ENCODE peak calls at places on chromosomes 16 and 17, in nine cellular contexts. One of them, this sample, is unnamed.

GRCh38 chr17:83201206-83202001 is 122.0 kb downstream of the METRNL start:
- DNase-seq in transverse colon: peak; percentile 2
- DNase-seq in H1: no peak
- DNase-seq in A549: no peak
- DNase-seq in ovary: no peak
- DNase-seq in prostate gland: peak; percentile 2
- DNase-seq in esophagus squamous epithelium: no peak
- DNase-seq in lower leg skin: peak; percentile 70
- DNase-seq in spleen: no peak
- DNase-seq in this sample: peak; percentile 15

GRCh38 chr17:62720126-62720850 is 87.8 kb downstream of the MARCHF10 start:
- DNase-seq in transverse colon: no peak
- DNase-seq in H1: no peak
- DNase-seq in A549: peak; percentile 63
- DNase-seq in ovary: no peak
- DNase-seq in prostate gland: no peak
- DNase-seq in esophagus squamous epithelium: no peak
- DNase-seq in lower leg skin: no peak
- DNase-seq in spleen: no peak
- DNase-seq in this sample: no peak

GRCh38 chr17:43892672-43892975 is 14.7 kb downstream of the MPP2 start:
- DNase-seq in transverse colon: no peak
- DNase-seq in H1: no peak
- DNase-seq in A549: no peak
- DNase-seq in ovary: no peak
- DNase-seq in prostate gland: no peak
- DNase-seq in esophagus squamous epithelium: no peak
- DNase-seq in lower leg skin: no peak
- DNase-seq in spleen: no peak
- DNase-seq in this sample: no peak

GRCh38 chr16:87880117-87880696 is 10.9 kb upstream of the SLC7A5 start:
- DNase-seq in transverse colon: no peak
- DNase-seq in H1: no peak
- DNase-seq in A549: no peak
- DNase-seq in ovary: no peak
- DNase-seq in prostate gland: no peak
- DNase-seq in esophagus squamous epithelium: no peak
- DNase-seq in lower leg skin: no peak
- DNase-seq in spleen: no peak
- DNase-seq in this sample: no peak

GRCh38 chr16:30570621-30571443 is 682 bp downstream of the ZNF688 start:
- DNase-seq in transverse colon: no peak
- DNase-seq in H1: peak; percentile 69
- DNase-seq in A549: no peak
- DNase-seq in ovary: peak; percentile 56
- DNase-seq in prostate gland: peak; percentile 22
- DNase-seq in esophagus squamous epithelium: no peak
- DNase-seq in lower leg skin: no peak
- DNase-seq in spleen: peak; percentile 79
- DNase-seq in this sample: no peak

GRCh38 chr17:61816538-61816937 is 46.8 kb downstream of the BRIP1 start:
- DNase-seq in transverse colon: no peak
- DNase-seq in H1: no peak
- DNase-seq in A549: no peak
- DNase-seq in ovary: no peak
- DNase-seq in prostate gland: no peak
- DNase-seq in esophagus squamous epithelium: no peak
- DNase-seq in lower leg skin: no peak
- DNase-seq in spleen: no peak
- DNase-seq in this sample: no peak

GRCh38 chr16:9091867-9092281 is 430 bp downstream of the HAPSTR1 start:
- DNase-seq in transverse colon: peak; percentile 47
- DNase-seq in H1: peak; percentile 61
- DNase-seq in A549: no peak
- DNase-seq in ovary: no peak
- DNase-seq in prostate gland: peak; percentile 16
- DNase-seq in esophagus squamous epithelium: no peak
- DNase-seq in lower leg skin: peak; percentile 91
- DNase-seq in spleen: peak; percentile 94
- DNase-seq in this sample: peak; percentile 55

GRCh38 chr16:627458-628239 is 3.1 kb upstream of the WFIKKN1 start:
- DNase-seq in transverse colon: no peak
- DNase-seq in H1: peak; percentile 53
- DNase-seq in A549: no peak
- DNase-seq in ovary: peak; percentile 46
- DNase-seq in prostate gland: no peak
- DNase-seq in esophagus squamous epithelium: no peak
- DNase-seq in lower leg skin: peak; percentile 88
- DNase-seq in spleen: peak; percentile 74
- DNase-seq in this sample: no peak

GRCh38 chr17:61635913-61636432 is 45.0 kb upstream of the NACA2 start:
- DNase-seq in transverse colon: peak; percentile 45
- DNase-seq in H1: peak; percentile 66
- DNase-seq in A549: no peak
- DNase-seq in ovary: no peak
- DNase-seq in prostate gland: peak; percentile 17
- DNase-seq in esophagus squamous epithelium: no peak
- DNase-seq in lower leg skin: no peak
- DNase-seq in spleen: no peak
- DNase-seq in this sample: no peak

GRCh38 chr17:16417896-16418683 is 2.7 kb downstream of the TRPV2 start:
- DNase-seq in transverse colon: no peak
- DNase-seq in H1: no peak
- DNase-seq in A549: no peak
- DNase-seq in ovary: no peak
- DNase-seq in prostate gland: no peak
- DNase-seq in esophagus squamous epithelium: no peak
- DNase-seq in lower leg skin: no peak
- DNase-seq in spleen: peak; percentile 71
- DNase-seq in this sample: no peak

GRCh38 chr16:25108054-25108453 is 3.5 kb upstream of the LCMT1 start:
- DNase-seq in transverse colon: peak; percentile 17
- DNase-seq in H1: peak; percentile 50
- DNase-seq in A549: no peak
- DNase-seq in ovary: no peak
- DNase-seq in prostate gland: no peak
- DNase-seq in esophagus squamous epithelium: no peak
- DNase-seq in lower leg skin: no peak
- DNase-seq in spleen: peak; percentile 82
- DNase-seq in this sample: no peak

GRCh38 chr17:43368740-43369506 is 29.9 kb upstream of the ARL4D start:
- DNase-seq in transverse colon: peak; percentile 85
- DNase-seq in H1: peak; percentile 88
- DNase-seq in A549: peak; percentile 77
- DNase-seq in ovary: peak; percentile 84
- DNase-seq in prostate gland: peak; percentile 76
- DNase-seq in esophagus squamous epithelium: no peak
- DNase-seq in lower leg skin: peak; percentile 96
- DNase-seq in spleen: peak; percentile 93
- DNase-seq in this sample: peak; percentile 82

GRCh38 chr16:87392823-87393679 is 915 bp downstream of the MAP1LC3B start:
- DNase-seq in transverse colon: peak; percentile 64
- DNase-seq in H1: peak; percentile 80
- DNase-seq in A549: peak; percentile 41
- DNase-seq in ovary: peak; percentile 56
- DNase-seq in prostate gland: no peak
- DNase-seq in esophagus squamous epithelium: no peak
- DNase-seq in lower leg skin: peak; percentile 92
- DNase-seq in spleen: peak; percentile 94
- DNase-seq in this sample: peak; percentile 55

GRCh38 chr17:71482625-71483024 is 638.2 kb upstream of the SOX9 start:
- DNase-seq in transverse colon: no peak
- DNase-seq in H1: no peak
- DNase-seq in A549: no peak
- DNase-seq in ovary: no peak
- DNase-seq in prostate gland: no peak
- DNase-seq in esophagus squamous epithelium: no peak
- DNase-seq in lower leg skin: no peak
- DNase-seq in spleen: no peak
- DNase-seq in this sample: no peak

GRCh38 chr17:33115957-33116680 is 124.5 kb downstream of the SPACA3 start:
- DNase-seq in transverse colon: no peak
- DNase-seq in H1: no peak
- DNase-seq in A549: no peak
- DNase-seq in ovary: no peak
- DNase-seq in prostate gland: no peak
- DNase-seq in esophagus squamous epithelium: no peak
- DNase-seq in lower leg skin: no peak
- DNase-seq in spleen: no peak
- DNase-seq in this sample: no peak

GRCh38 chr16:9125658-9126492 is 34.4 kb downstream of the HAPSTR1 start:
- DNase-seq in transverse colon: no peak
- DNase-seq in H1: peak; percentile 41
- DNase-seq in A549: no peak
- DNase-seq in ovary: no peak
- DNase-seq in prostate gland: no peak
- DNase-seq in esophagus squamous epithelium: no peak
- DNase-seq in lower leg skin: peak; percentile 77
- DNase-seq in spleen: no peak
- DNase-seq in this sample: no peak

GRCh38 chr16:14325921-14326401 is 254.8 kb downstream of the MRTFB start:
- DNase-seq in transverse colon: no peak
- DNase-seq in H1: no peak
- DNase-seq in A549: no peak
- DNase-seq in ovary: peak; percentile 47
- DNase-seq in prostate gland: no peak
- DNase-seq in esophagus squamous epithelium: no peak
- DNase-seq in lower leg skin: no peak
- DNase-seq in spleen: no peak
- DNase-seq in this sample: no peak

GRCh38 chr17:73071387-73071999 is 21.0 kb downstream of the SLC39A11 start:
- DNase-seq in transverse colon: no peak
- DNase-seq in H1: no peak
- DNase-seq in A549: no peak
- DNase-seq in ovary: no peak
- DNase-seq in prostate gland: no peak
- DNase-seq in esophagus squamous epithelium: no peak
- DNase-seq in lower leg skin: peak; percentile 65
- DNase-seq in spleen: no peak
- DNase-seq in this sample: no peak

GRCh38 chr17:48617515-48618365 is 2.6 kb upstream of the HOXB8 start:
- DNase-seq in transverse colon: no peak
- DNase-seq in H1: no peak
- DNase-seq in A549: no peak
- DNase-seq in ovary: no peak
- DNase-seq in prostate gland: no peak
- DNase-seq in esophagus squamous epithelium: no peak
- DNase-seq in lower leg skin: no peak
- DNase-seq in spleen: no peak
- DNase-seq in this sample: no peak

GRCh38 chr17:4945176-4945943 is 3.0 kb downstream of the PFN1 start:
- DNase-seq in transverse colon: peak; percentile 88
- DNase-seq in H1: peak; percentile 58
- DNase-seq in A549: peak; percentile 97
- DNase-seq in ovary: peak; percentile 83
- DNase-seq in prostate gland: peak; percentile 47
- DNase-seq in esophagus squamous epithelium: no peak
- DNase-seq in lower leg skin: peak; percentile 96
- DNase-seq in spleen: peak; percentile 91
- DNase-seq in this sample: peak; percentile 81

GRCh38 chr17:37292429-37293139 is 83.2 kb upstream of the C17orf78 start:
- DNase-seq in transverse colon: no peak
- DNase-seq in H1: no peak
- DNase-seq in A549: no peak
- DNase-seq in ovary: no peak
- DNase-seq in prostate gland: no peak
- DNase-seq in esophagus squamous epithelium: no peak
- DNase-seq in lower leg skin: no peak
- DNase-seq in spleen: no peak
- DNase-seq in this sample: no peak

GRCh38 chr16:85473909-85474640 is 139.0 kb upstream of the GSE1 start:
- DNase-seq in transverse colon: no peak
- DNase-seq in H1: peak; percentile 57
- DNase-seq in A549: no peak
- DNase-seq in ovary: no peak
- DNase-seq in prostate gland: no peak
- DNase-seq in esophagus squamous epithelium: no peak
- DNase-seq in lower leg skin: no peak
- DNase-seq in spleen: no peak
- DNase-seq in this sample: no peak

GRCh38 chr17:63555475-63556156 is 5.3 kb downstream of the DCAF7 start:
- DNase-seq in transverse colon: no peak
- DNase-seq in H1: no peak
- DNase-seq in A549: no peak
- DNase-seq in ovary: no peak
- DNase-seq in prostate gland: no peak
- DNase-seq in esophagus squamous epithelium: no peak
- DNase-seq in lower leg skin: no peak
- DNase-seq in spleen: no peak
- DNase-seq in this sample: no peak

GRCh38 chr17:41695134-41695661 is 6.5 kb downstream of the EIF1 start:
- DNase-seq in transverse colon: no peak
- DNase-seq in H1: no peak
- DNase-seq in A549: no peak
- DNase-seq in ovary: no peak
- DNase-seq in prostate gland: no peak
- DNase-seq in esophagus squamous epithelium: no peak
- DNase-seq in lower leg skin: no peak
- DNase-seq in spleen: no peak
- DNase-seq in this sample: no peak
- TF ChIP-seq POLR2A in transverse colon: no peak
- TF ChIP-seq POLR2A in H1: peak; percentile 27
- TF ChIP-seq POLR2A in A549: no peak
- TF ChIP-seq POLR2A in ovary: no peak
- TF ChIP-seq POLR2A in prostate gland: no peak
- TF ChIP-seq POLR2A in esophagus squamous epithelium: no peak
- TF ChIP-seq POLR2A in lower leg skin: no peak
- TF ChIP-seq POLR2A in spleen: no peak
- TF ChIP-seq POLR2A in this sample: no peak

GRCh38 chr17:82098939-82099765 is 1.1 kb upstream of the FASN start:
- DNase-seq in transverse colon: peak; percentile 44
- DNase-seq in H1: no peak
- DNase-seq in A549: no peak
- DNase-seq in ovary: no peak
- DNase-seq in prostate gland: no peak
- DNase-seq in esophagus squamous epithelium: no peak
- DNase-seq in lower leg skin: no peak
- DNase-seq in spleen: peak; percentile 91
- DNase-seq in this sample: no peak
- TF ChIP-seq POLR2A in transverse colon: no peak
- TF ChIP-seq POLR2A in H1: peak; percentile 63
- TF ChIP-seq POLR2A in A549: no peak
- TF ChIP-seq POLR2A in ovary: no peak
- TF ChIP-seq POLR2A in prostate gland: no peak
- TF ChIP-seq POLR2A in esophagus squamous epithelium: no peak
- TF ChIP-seq POLR2A in lower leg skin: no peak
- TF ChIP-seq POLR2A in spleen: no peak
- TF ChIP-seq POLR2A in this sample: no peak

GRCh38 chr16:23510154-23510914 is at the start of gene GGA2:
- DNase-seq in transverse colon: peak; percentile 88
- DNase-seq in H1: peak; percentile 87
- DNase-seq in A549: peak; percentile 59
- DNase-seq in ovary: peak; percentile 88
- DNase-seq in prostate gland: peak; percentile 81
- DNase-seq in esophagus squamous epithelium: no peak
- DNase-seq in lower leg skin: peak; percentile 97
- DNase-seq in spleen: peak; percentile 96
- DNase-seq in this sample: peak; percentile 87
- TF ChIP-seq POLR2A in transverse colon: peak; percentile 67
- TF ChIP-seq POLR2A in H1: peak; percentile 96
- TF ChIP-seq POLR2A in A549: peak; percentile 81
- TF ChIP-seq POLR2A in ovary: peak; percentile 80
- TF ChIP-seq POLR2A in prostate gland: peak; percentile 97
- TF ChIP-seq POLR2A in esophagus squamous epithelium: peak; percentile 88
- TF ChIP-seq POLR2A in lower leg skin: no peak
- TF ChIP-seq POLR2A in spleen: no peak
- TF ChIP-seq POLR2A in this sample: peak; percentile 60

GRCh38 chr16:4465977-4466779 is 8.2 kb downstream of the NMRAL1 start:
- DNase-seq in transverse colon: peak; percentile 25
- DNase-seq in H1: no peak
- DNase-seq in A549: no peak
- DNase-seq in ovary: no peak
- DNase-seq in prostate gland: no peak
- DNase-seq in esophagus squamous epithelium: no peak
- DNase-seq in lower leg skin: no peak
- DNase-seq in spleen: peak; percentile 90
- DNase-seq in this sample: no peak
- TF ChIP-seq POLR2A in transverse colon: no peak
- TF ChIP-seq POLR2A in H1: no peak
- TF ChIP-seq POLR2A in A549: no peak
- TF ChIP-seq POLR2A in ovary: no peak
- TF ChIP-seq POLR2A in prostate gland: no peak
- TF ChIP-seq POLR2A in esophagus squamous epithelium: no peak
- TF ChIP-seq POLR2A in lower leg skin: no peak
- TF ChIP-seq POLR2A in spleen: no peak
- TF ChIP-seq POLR2A in this sample: no peak

This sample was measured in breast epithelium.